ENCODE peak calls at places on chromosomes 7 and 10, in seven cellular contexts. M, H, J, W, N, R and V are unnamed samples.

GRCh38 chr10:12782537-12782936 is 219.0 kb downstream of the CCDC3 start:
- DNase-seq in M (no peak), H (no peak), J (no peak), W (peak), N (no peak), R (no peak), V (peak)

GRCh38 chr10:131812012-131812403 is 88.8 kb upstream of the PPP2R2D start:
- DNase-seq in M (no peak), H (no peak), J (no peak), W (no peak), N (no peak), R (no peak), V (no peak)

GRCh38 chr7:130750774-130751173 is 16.8 kb upstream of the KLF14 start:
- DNase-seq in M (no peak), H (no peak), J (no peak), W (no peak), N (no peak), R (no peak), V (no peak)

GRCh38 chr10:46223064-46223480 is 63.7 kb upstream of the ANTXRL start:
- DNase-seq in M (no peak), H (no peak), J (no peak), W (no peak), N (no peak), R (no peak), V (no peak)

GRCh38 chr10:64271508-64271907 is 750.3 kb downstream of the REEP3 start:
- DNase-seq in M (no peak), H (no peak), J (no peak), W (no peak), N (no peak), R (no peak), V (no peak)

GRCh38 chr7:27602766-27603165 is 59.9 kb downstream of the HIBADH start:
- DNase-seq in M (no peak), H (no peak), J (no peak), W (no peak), N (no peak), R (no peak), V (peak)

GRCh38 chr7:82395147-82395546 is 48.4 kb downstream of the CACNA2D1 start:
- DNase-seq in M (no peak), H (no peak), J (no peak), W (no peak), N (no peak), R (no peak), V (no peak)

GRCh38 chr10:131531265-131532190 is 220.0 kb upstream of the TCERG1L start:
- DNase-seq in M (no peak), H (no peak), J (no peak), W (no peak), N (no peak), R (no peak), V (no peak)

GRCh38 chr10:121085386-121085785 is 234.2 kb downstream of the WDR11 start:
- DNase-seq in M (no peak), H (no peak), J (no peak), W (no peak), N (no peak), R (no peak), V (no peak)

GRCh38 chr10:63711866-63712716 is 190.9 kb downstream of the REEP3 start:
- DNase-seq in M (no peak), H (peak), J (peak), W (peak), N (no peak), R (no peak), V (no peak)

GRCh38 chr7:36474283-36475010 is 84.8 kb downstream of the ANLN start:
- DNase-seq in M (no peak), H (no peak), J (peak), W (peak), N (no peak), R (no peak), V (no peak)

GRCh38 chr10:101660268-101660667 is 34.7 kb downstream of the FBXW4 start:
- DNase-seq in M (no peak), H (no peak), J (no peak), W (no peak), N (no peak), R (no peak), V (no peak)